ENCODE peak calls at places on chromosomes 6 and 20, in eight cellular contexts. R is stimulated activated CD8-positive, alpha-beta memory T cell treated with anti-CD3 and anti-CD28 coated beads, Interleukin-7, amount 100 ng/mL, for 4 hours; O is A172; I is iris pigment epithelial cell; X is neural crest cell; V is neural progenitor cell; F is frontal cortex; H is nephron progenitor cell. D is an unnamed sample.

GRCh38 chr6:96743496-96743895 is 93.8 kb downstream of the GPR63 start:
- DNase-seq in H (no peak), V (no peak), F (no peak), I (peak), R (no peak), X (no peak), O (no peak), D (no peak)

GRCh38 chr6:16936893-16937292 is 165.0 kb upstream of the STMND1 start:
- DNase-seq in F (no peak), X (no peak), R (no peak), V (no peak), I (no peak), O (no peak), H (no peak), D (no peak)

GRCh38 chr20:3473944-3474343 is 3.1 kb downstream of the ATRN start:
- DNase-seq in H (no peak), V (no peak), I (no peak), R (no peak), O (no peak), X (no peak), F (no peak), D (no peak)

GRCh38 chr6:7979831-7980230 is 69.2 kb upstream of the TXNDC5 start:
- DNase-seq in F (no peak), I (no peak), V (no peak), X (no peak), O (no peak), H (no peak), R (no peak), D (no peak)

GRCh38 chr20:63850689-63851547 is 10.4 kb upstream of the ABHD16B start:
- DNase-seq in O (no peak), X (no peak), I (no peak), F (no peak), H (no peak), R (no peak), V (no peak), D (no peak)

GRCh38 chr20:50285376-50286173 is 94.9 kb downstream of the CEBPB start:
- DNase-seq in R (no peak), X (no peak), V (no peak), O (no peak), H (no peak), F (no peak), I (peak), D (no peak)

GRCh38 chr20:36519012-36519719 is 22.2 kb upstream of the MYL9 start:
- DNase-seq in R (no peak), V (no peak), O (no peak), X (no peak), F (no peak), I (no peak), H (no peak), D (no peak)

GRCh38 chr6:125598422-125598821 is 151.0 kb upstream of the HEY2 start:
- DNase-seq in R (no peak), X (no peak), F (no peak), I (peak), O (peak), H (no peak), V (no peak), D (no peak)

GRCh38 chr6:139109558-139109957 is 25.3 kb upstream of the HECA start:
- DNase-seq in I (peak), V (peak), F (no peak), H (no peak), R (no peak), X (no peak), O (no peak), D (no peak)

GRCh38 chr6:122869437-122870024 is 80.5 kb downstream of the SMPDL3A start:
- DNase-seq in I (peak), R (no peak), F (peak), V (peak), O (peak), X (peak), H (peak), D (peak)